ENCODE peak calls at places on chromosomes 2 and 18, in nine cellular contexts. One of them, this sample, is unnamed. For H3K27me3, the result is how much of the 10 kb centered on the place peaks cover.

GRCh38 chr18:6022840-6023239 is 127.5 kb upstream of the TMEM200C start:
- DNase-seq in endothelial cell of umbilical vein: no peak
- DNase-seq in stomach: no peak
- DNase-seq in IMR-90: peak
- DNase-seq in body of pancreas: no peak
- DNase-seq in uterus: no peak
- DNase-seq in tibial nerve: no peak
- DNase-seq in ovary: no peak
- DNase-seq in adrenal gland: no peak
- DNase-seq in this sample: no peak

GRCh38 chr2:11292464-11293255 is 51.8 kb downstream of the ROCK2 start:
- DNase-seq in IMR-90: peak
- DNase-seq in tibial nerve: no peak
- DNase-seq in ovary: no peak
- DNase-seq in adrenal gland: no peak
- DNase-seq in uterus: no peak
- DNase-seq in endothelial cell of umbilical vein: peak
- DNase-seq in body of pancreas: no peak
- DNase-seq in stomach: no peak
- DNase-seq in this sample: no peak

GRCh38 chr18:55386545-55386944 is 201.4 kb downstream of the TCF4 start:
- DNase-seq in stomach: no peak
- DNase-seq in ovary: no peak
- DNase-seq in adrenal gland: no peak
- DNase-seq in endothelial cell of umbilical vein: no peak
- DNase-seq in tibial nerve: no peak
- DNase-seq in body of pancreas: no peak
- DNase-seq in IMR-90: no peak
- DNase-seq in uterus: no peak
- DNase-seq in this sample: no peak

GRCh38 chr2:128615571-128615970 is 296.9 kb upstream of the HS6ST1 start:
- DNase-seq in adrenal gland: no peak
- DNase-seq in IMR-90: no peak
- DNase-seq in endothelial cell of umbilical vein: no peak
- DNase-seq in uterus: no peak
- DNase-seq in body of pancreas: no peak
- DNase-seq in tibial nerve: no peak
- DNase-seq in stomach: no peak
- DNase-seq in ovary: no peak
- DNase-seq in this sample: no peak

GRCh38 chr2:213848631-213849030 is 562.2 kb upstream of the VWC2L start:
- DNase-seq in IMR-90: peak
- DNase-seq in adrenal gland: no peak
- DNase-seq in uterus: no peak
- DNase-seq in ovary: no peak
- DNase-seq in endothelial cell of umbilical vein: no peak
- DNase-seq in body of pancreas: no peak
- DNase-seq in stomach: no peak
- DNase-seq in tibial nerve: no peak
- DNase-seq in this sample: no peak

GRCh38 chr2:132550285-132550684 is 119.7 kb downstream of the LYPD1 start:
- DNase-seq in ovary: no peak
- DNase-seq in IMR-90: no peak
- DNase-seq in tibial nerve: no peak
- DNase-seq in endothelial cell of umbilical vein: no peak
- DNase-seq in adrenal gland: no peak
- DNase-seq in body of pancreas: no peak
- DNase-seq in stomach: no peak
- DNase-seq in uterus: no peak
- DNase-seq in this sample: no peak

GRCh38 chr2:37892436-37893114 is 32.5 kb upstream of the RMDN2 start:
- DNase-seq in ovary: no peak
- DNase-seq in adrenal gland: no peak
- DNase-seq in endothelial cell of umbilical vein: peak
- DNase-seq in IMR-90: no peak
- DNase-seq in body of pancreas: no peak
- DNase-seq in uterus: no peak
- DNase-seq in tibial nerve: no peak
- DNase-seq in stomach: no peak
- DNase-seq in this sample: no peak

GRCh38 chr2:55155764-55156221 is 76.3 kb downstream of the CLHC1 start:
- DNase-seq in uterus: no peak
- DNase-seq in endothelial cell of umbilical vein: no peak
- DNase-seq in stomach: no peak
- DNase-seq in tibial nerve: no peak
- DNase-seq in adrenal gland: no peak
- DNase-seq in ovary: no peak
- DNase-seq in IMR-90: peak
- DNase-seq in body of pancreas: no peak
- DNase-seq in this sample: no peak

GRCh38 chr2:160054984-160055725 is 7.3 kb downstream of the PLA2R1 start:
- DNase-seq in ovary: peak
- DNase-seq in endothelial cell of umbilical vein: peak
- DNase-seq in body of pancreas: no peak
- DNase-seq in stomach: no peak
- DNase-seq in IMR-90: no peak
- DNase-seq in adrenal gland: no peak
- DNase-seq in uterus: peak
- DNase-seq in tibial nerve: no peak
- DNase-seq in this sample: no peak

GRCh38 chr2:206805922-206806607 is 40.7 kb downstream of the FASTKD2 start:
- DNase-seq in uterus: no peak
- DNase-seq in endothelial cell of umbilical vein: peak
- DNase-seq in body of pancreas: no peak
- DNase-seq in tibial nerve: no peak
- DNase-seq in stomach: no peak
- DNase-seq in IMR-90: no peak
- DNase-seq in ovary: no peak
- DNase-seq in adrenal gland: no peak
- DNase-seq in this sample: no peak

GRCh38 chr18:36323421-36323820 is 25.9 kb downstream of the FHOD3 start:
- DNase-seq in stomach: no peak
- DNase-seq in tibial nerve: no peak
- DNase-seq in adrenal gland: no peak
- DNase-seq in body of pancreas: no peak
- DNase-seq in ovary: no peak
- DNase-seq in IMR-90: no peak
- DNase-seq in endothelial cell of umbilical vein: no peak
- DNase-seq in uterus: no peak
- DNase-seq in this sample: no peak

DNA sequence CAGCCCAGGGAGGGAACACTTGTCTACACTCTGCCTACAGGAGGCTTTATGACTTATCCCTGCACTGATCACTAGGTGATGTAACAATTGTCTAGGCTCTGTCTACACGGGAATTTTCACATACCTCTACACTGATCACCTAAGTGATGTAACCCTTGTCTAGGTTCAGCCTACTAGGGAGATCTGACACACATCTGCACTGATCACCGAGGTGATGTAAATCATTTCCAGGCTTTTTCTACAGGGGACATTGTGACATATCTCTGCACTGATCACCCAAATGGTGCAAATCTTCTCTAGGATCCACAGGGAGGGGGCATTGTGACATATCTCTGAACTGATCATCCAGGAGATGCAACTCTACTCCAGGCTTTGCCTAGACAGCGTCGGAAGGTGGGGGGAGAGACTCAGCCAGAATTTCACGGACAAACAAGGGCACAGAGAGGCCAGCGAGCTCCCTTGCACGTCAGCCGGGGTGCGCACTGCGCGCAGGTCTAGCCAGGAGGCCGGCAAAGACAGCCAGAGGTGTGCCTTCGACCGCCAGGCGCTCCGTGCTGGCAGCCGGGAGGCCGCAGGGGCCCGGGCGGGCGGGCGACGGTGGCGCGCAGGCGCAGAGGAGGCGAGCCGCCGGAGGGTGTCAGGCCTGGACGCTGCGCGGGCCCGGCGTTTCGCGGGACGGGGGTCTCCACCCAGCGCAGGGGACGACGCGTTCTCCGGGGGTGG is 46.9 kb upstream of the USP14 start:
- DNase-seq in ovary: peak
- DNase-seq in body of pancreas: peak
- DNase-seq in tibial nerve: no peak
- DNase-seq in IMR-90: peak
- DNase-seq in uterus: peak
- DNase-seq in endothelial cell of umbilical vein: peak
- DNase-seq in stomach: peak
- DNase-seq in adrenal gland: peak
- DNase-seq in this sample: peak
- TF ChIP-seq POLR2A in ovary: no peak
- TF ChIP-seq POLR2A in body of pancreas: peak
- TF ChIP-seq POLR2A in tibial nerve: no peak
- TF ChIP-seq POLR2A in IMR-90: no peak
- TF ChIP-seq POLR2A in uterus: no peak
- TF ChIP-seq POLR2A in endothelial cell of umbilical vein: no peak
- TF ChIP-seq POLR2A in stomach: no peak
- TF ChIP-seq POLR2A in adrenal gland: peak
- TF ChIP-seq POLR2A in this sample: no peak

GRCh38 chr2:161246301-161246700 is 61.9 kb upstream of the PSMD14 start:
- DNase-seq in IMR-90: no peak
- DNase-seq in stomach: no peak
- DNase-seq in tibial nerve: no peak
- DNase-seq in adrenal gland: no peak
- DNase-seq in uterus: no peak
- DNase-seq in body of pancreas: no peak
- DNase-seq in endothelial cell of umbilical vein: no peak
- DNase-seq in ovary: no peak
- DNase-seq in this sample: no peak

GRCh38 chr2:161243873-161244272 is 64.4 kb upstream of the PSMD14 start:
- DNase-seq in stomach: no peak
- DNase-seq in body of pancreas: no peak
- DNase-seq in endothelial cell of umbilical vein: no peak
- DNase-seq in uterus: no peak
- DNase-seq in ovary: no peak
- DNase-seq in IMR-90: no peak
- DNase-seq in tibial nerve: no peak
- DNase-seq in adrenal gland: no peak
- DNase-seq in this sample: no peak

GRCh38 chr2:161245237-161245505 is 63.1 kb upstream of the PSMD14 start:
- DNase-seq in IMR-90: no peak
- DNase-seq in uterus: no peak
- DNase-seq in endothelial cell of umbilical vein: no peak
- DNase-seq in adrenal gland: no peak
- DNase-seq in ovary: no peak
- DNase-seq in tibial nerve: no peak
- DNase-seq in stomach: no peak
- DNase-seq in body of pancreas: no peak
- DNase-seq in this sample: no peak

GRCh38 chr2:161243312-161243711 is 64.9 kb upstream of the PSMD14 start:
- DNase-seq in endothelial cell of umbilical vein: no peak
- DNase-seq in ovary: no peak
- DNase-seq in IMR-90: no peak
- DNase-seq in stomach: no peak
- DNase-seq in body of pancreas: no peak
- DNase-seq in uterus: no peak
- DNase-seq in tibial nerve: no peak
- DNase-seq in adrenal gland: no peak
- DNase-seq in this sample: no peak

GRCh38 chr2:161245671-161246070 is 62.6 kb upstream of the PSMD14 start:
- DNase-seq in adrenal gland: no peak
- DNase-seq in body of pancreas: no peak
- DNase-seq in IMR-90: no peak
- DNase-seq in stomach: no peak
- DNase-seq in tibial nerve: no peak
- DNase-seq in ovary: no peak
- DNase-seq in uterus: no peak
- DNase-seq in endothelial cell of umbilical vein: no peak
- DNase-seq in this sample: no peak
- H3K27me3 ChIP-seq in adrenal gland: under half
- H3K27me3 ChIP-seq in body of pancreas: under half
- H3K27me3 ChIP-seq in IMR-90: under half
- H3K27me3 ChIP-seq in stomach: under half
- H3K27me3 ChIP-seq in tibial nerve: under half
- H3K27me3 ChIP-seq in ovary: under half
- H3K27me3 ChIP-seq in uterus: under half
- H3K27me3 ChIP-seq in endothelial cell of umbilical vein: under half
- H3K27me3 ChIP-seq in this sample: under half

GRCh38 chr2:46300406-46300832 is 3.2 kb downstream of the EPAS1 start:
- DNase-seq in tibial nerve: no peak
- DNase-seq in adrenal gland: no peak
- DNase-seq in ovary: no peak
- DNase-seq in body of pancreas: no peak
- DNase-seq in endothelial cell of umbilical vein: no peak
- DNase-seq in uterus: no peak
- DNase-seq in IMR-90: no peak
- DNase-seq in stomach: no peak
- DNase-seq in this sample: no peak

GRCh38 chr2:46298272-46298521 is 990 bp downstream of the EPAS1 start:
- DNase-seq in stomach: no peak
- DNase-seq in ovary: peak
- DNase-seq in endothelial cell of umbilical vein: no peak
- DNase-seq in IMR-90: no peak
- DNase-seq in uterus: no peak
- DNase-seq in body of pancreas: no peak
- DNase-seq in tibial nerve: no peak
- DNase-seq in adrenal gland: no peak
- DNase-seq in this sample: no peak

GRCh38 chr2:46299365-46300263 is 2.4 kb downstream of the EPAS1 start:
- DNase-seq in adrenal gland: peak
- DNase-seq in endothelial cell of umbilical vein: peak
- DNase-seq in IMR-90: peak
- DNase-seq in ovary: peak
- DNase-seq in tibial nerve: peak
- DNase-seq in stomach: peak
- DNase-seq in uterus: peak
- DNase-seq in body of pancreas: peak
- DNase-seq in this sample: no peak

GRCh38 chr2:46297546-46298271 is 502 bp downstream of the EPAS1 start:
- DNase-seq in adrenal gland: no peak
- DNase-seq in stomach: peak
- DNase-seq in ovary: peak
- DNase-seq in uterus: peak
- DNase-seq in endothelial cell of umbilical vein: no peak
- DNase-seq in tibial nerve: peak
- DNase-seq in body of pancreas: peak
- DNase-seq in IMR-90: no peak
- DNase-seq in this sample: peak

GRCh38 chr2:46298522-46299351 is 1.5 kb downstream of the EPAS1 start:
- DNase-seq in tibial nerve: peak
- DNase-seq in IMR-90: peak
- DNase-seq in ovary: peak
- DNase-seq in body of pancreas: peak
- DNase-seq in endothelial cell of umbilical vein: peak
- DNase-seq in adrenal gland: peak
- DNase-seq in stomach: peak
- DNase-seq in uterus: peak
- DNase-seq in this sample: no peak
- TF ChIP-seq POLR2A in tibial nerve: no peak
- TF ChIP-seq POLR2A in IMR-90: peak
- TF ChIP-seq POLR2A in ovary: peak
- TF ChIP-seq POLR2A in body of pancreas: peak
- TF ChIP-seq POLR2A in endothelial cell of umbilical vein: no peak
- TF ChIP-seq POLR2A in adrenal gland: no peak
- TF ChIP-seq POLR2A in stomach: no peak
- TF ChIP-seq POLR2A in uterus: no peak
- TF ChIP-seq POLR2A in this sample: no peak

DNA sequence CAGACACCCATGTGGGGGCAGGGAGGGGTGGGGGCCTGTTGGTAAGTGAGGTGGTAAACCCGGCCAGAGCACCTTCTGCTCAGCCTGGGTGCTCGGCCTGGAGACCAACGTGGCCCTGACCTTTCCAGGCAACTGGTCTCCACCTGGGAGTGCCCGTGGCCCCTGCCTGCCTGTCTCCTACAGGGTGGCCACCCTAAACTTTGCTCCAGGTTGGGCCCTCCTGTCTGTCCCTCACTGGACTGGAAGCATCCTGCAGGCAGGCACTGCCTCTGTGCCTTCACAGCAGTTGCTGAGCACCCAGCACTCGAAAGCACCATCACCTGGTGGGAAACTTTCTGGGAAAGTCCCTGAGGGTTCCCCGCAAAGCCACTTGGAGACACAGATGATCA is 171.3 kb downstream of the TWIST2 start:
- DNase-seq in IMR-90: no peak
- DNase-seq in ovary: no peak
- DNase-seq in body of pancreas: no peak
- DNase-seq in uterus: no peak
- DNase-seq in endothelial cell of umbilical vein: no peak
- DNase-seq in adrenal gland: no peak
- DNase-seq in stomach: no peak
- DNase-seq in tibial nerve: no peak
- DNase-seq in this sample: no peak
- H3K27me3 ChIP-seq in IMR-90: half or more
- H3K27me3 ChIP-seq in ovary: under half
- H3K27me3 ChIP-seq in body of pancreas: under half
- H3K27me3 ChIP-seq in uterus: under half
- H3K27me3 ChIP-seq in endothelial cell of umbilical vein: under half
- H3K27me3 ChIP-seq in adrenal gland: under half
- H3K27me3 ChIP-seq in stomach: under half
- H3K27me3 ChIP-seq in tibial nerve: under half
- H3K27me3 ChIP-seq in this sample: under half

This sample was measured in gastrocnemius medialis.